ENCODE peak calls at places on chromosomes 13 and 19, in five cellular contexts. One of them, this sample, is unnamed.

GRCh38 chr13:113854238-113855011 is 9.5 kb downstream of the GAS6 start:
- DNase-seq in AG04450: no peak
- DNase-seq in heart right ventricle: peak
- DNase-seq in body of pancreas: peak
- DNase-seq in cardiac muscle cell: no peak
- DNase-seq in this sample: no peak

GRCh38 chr19:6239401-6239844 is 40.4 kb downstream of the MLLT1 start:
- DNase-seq in cardiac muscle cell: no peak
- DNase-seq in heart right ventricle: no peak
- DNase-seq in AG04450: no peak
- DNase-seq in body of pancreas: no peak
- DNase-seq in this sample: no peak

GRCh38 chr19:55838906-55839305 is 2.6 kb downstream of the NLRP4 start:
- DNase-seq in cardiac muscle cell: no peak
- DNase-seq in heart right ventricle: no peak
- DNase-seq in body of pancreas: no peak
- DNase-seq in AG04450: no peak
- DNase-seq in this sample: no peak

GRCh38 chr13:51874651-51875050 is 12.9 kb downstream of the CCDC70 start:
- DNase-seq in AG04450: no peak
- DNase-seq in heart right ventricle: no peak
- DNase-seq in body of pancreas: no peak
- DNase-seq in cardiac muscle cell: no peak
- DNase-seq in this sample: no peak

GRCh38 chr13:112943309-112944125 is 25.5 kb upstream of the MCF2L start:
- DNase-seq in heart right ventricle: peak
- DNase-seq in cardiac muscle cell: peak
- DNase-seq in body of pancreas: peak
- DNase-seq in AG04450: no peak
- DNase-seq in this sample: no peak

GRCh38 chr19:19217110-19217509 is 5.4 kb downstream of the NCAN start:
- DNase-seq in cardiac muscle cell: no peak
- DNase-seq in heart right ventricle: no peak
- DNase-seq in body of pancreas: no peak
- DNase-seq in AG04450: no peak
- DNase-seq in this sample: no peak

GRCh38 chr19:38949580-38950367 is 19.0 kb downstream of the MRPS12 start:
- DNase-seq in AG04450: no peak
- DNase-seq in body of pancreas: peak
- DNase-seq in cardiac muscle cell: peak
- DNase-seq in heart right ventricle: peak
- DNase-seq in this sample: no peak

GRCh38 chr19:55460670-55461258 is 678 bp downstream of the ISOC2 start:
- DNase-seq in AG04450: peak
- DNase-seq in heart right ventricle: peak
- DNase-seq in cardiac muscle cell: peak
- DNase-seq in body of pancreas: peak
- DNase-seq in this sample: peak

GRCh38 chr19:17058236-17058635 is 17.0 kb downstream of the HAUS8 start:
- DNase-seq in cardiac muscle cell: no peak
- DNase-seq in heart right ventricle: no peak
- DNase-seq in body of pancreas: no peak
- DNase-seq in AG04450: no peak
- DNase-seq in this sample: no peak

GRCh38 chr13:46962286-46962941 is 65.6 kb upstream of the HTR2A start:
- DNase-seq in AG04450: no peak
- DNase-seq in heart right ventricle: no peak
- DNase-seq in cardiac muscle cell: peak
- DNase-seq in body of pancreas: no peak
- DNase-seq in this sample: no peak

GRCh38 chr13:90868321-90868920 is 479.1 kb upstream of the MIR17HG start:
- DNase-seq in AG04450: no peak
- DNase-seq in body of pancreas: peak
- DNase-seq in cardiac muscle cell: peak
- DNase-seq in heart right ventricle: no peak
- DNase-seq in this sample: no peak

GRCh38 chr13:95184317-95184716 is 116.9 kb downstream of the ABCC4 start:
- DNase-seq in AG04450: no peak
- DNase-seq in heart right ventricle: no peak
- DNase-seq in cardiac muscle cell: no peak
- DNase-seq in body of pancreas: no peak
- DNase-seq in this sample: no peak

GRCh38 chr13:37747071-37747612 is 122.4 kb downstream of the TRPC4 start:
- DNase-seq in heart right ventricle: no peak
- DNase-seq in cardiac muscle cell: no peak
- DNase-seq in AG04450: peak
- DNase-seq in body of pancreas: no peak
- DNase-seq in this sample: peak

GRCh38 chr13:99506632-99507031 is 5.4 kb downstream of the TM9SF2 start:
- DNase-seq in heart right ventricle: no peak
- DNase-seq in body of pancreas: no peak
- DNase-seq in AG04450: no peak
- DNase-seq in cardiac muscle cell: no peak
- DNase-seq in this sample: no peak

GRCh38 chr19:40348961-40349507 is 539 bp downstream of the PLD3 start:
- DNase-seq in heart right ventricle: peak
- DNase-seq in body of pancreas: no peak
- DNase-seq in AG04450: no peak
- DNase-seq in cardiac muscle cell: no peak
- DNase-seq in this sample: peak

GRCh38 chr13:34161829-34162544 is 344.0 kb downstream of the RFC3 start:
- DNase-seq in AG04450: peak
- DNase-seq in heart right ventricle: no peak
- DNase-seq in body of pancreas: no peak
- DNase-seq in cardiac muscle cell: peak
- DNase-seq in this sample: peak

GRCh38 chr19:44640518-44640917 is 3.2 kb upstream of the PVR start:
- DNase-seq in cardiac muscle cell: no peak
- DNase-seq in AG04450: no peak
- DNase-seq in heart right ventricle: no peak
- DNase-seq in body of pancreas: no peak
- DNase-seq in this sample: no peak

DNA sequence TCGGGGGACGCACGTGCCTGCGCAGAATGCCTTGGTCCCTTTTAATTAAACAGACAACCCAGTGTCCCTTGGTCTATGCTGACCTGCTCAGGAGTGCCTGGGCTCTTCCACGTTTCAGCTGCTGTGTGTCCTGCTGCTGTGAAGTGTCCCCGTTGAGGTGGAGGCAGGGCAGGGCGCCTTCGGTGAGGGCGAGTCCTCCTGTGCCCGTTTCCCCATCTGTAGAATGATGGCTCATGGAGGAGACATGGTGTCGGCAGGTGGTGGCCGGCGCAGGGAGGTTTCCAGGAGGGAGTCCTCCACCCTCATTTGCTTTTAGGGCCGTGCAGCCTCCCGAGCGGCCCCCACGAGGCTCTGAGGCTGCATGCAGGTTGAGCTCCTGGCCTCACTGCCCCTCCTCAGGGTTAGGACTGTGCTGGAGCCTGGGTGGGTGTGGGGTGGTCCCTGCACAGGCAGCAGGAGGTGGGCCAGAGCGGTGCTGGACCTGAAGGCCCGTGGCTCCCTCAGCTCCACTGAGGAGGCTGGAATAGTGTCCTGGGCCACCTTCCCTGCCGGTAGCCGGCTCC is 8.8 kb downstream of the STK11 start:
- DNase-seq in body of pancreas: no peak
- DNase-seq in heart right ventricle: no peak
- DNase-seq in cardiac muscle cell: no peak
- DNase-seq in AG04450: no peak
- DNase-seq in this sample: no peak
- H3K4me3 ChIP-seq in body of pancreas: no peak
- H3K4me3 ChIP-seq in heart right ventricle: peak
- H3K4me3 ChIP-seq in cardiac muscle cell: no peak
- H3K4me3 ChIP-seq in AG04450: no peak
- H3K4me3 ChIP-seq in this sample: no peak

GRCh38 chr13:53778937-53779336 is 750.3 kb downstream of the OLFM4 start:
- DNase-seq in AG04450: no peak
- DNase-seq in body of pancreas: no peak
- DNase-seq in heart right ventricle: no peak
- DNase-seq in cardiac muscle cell: peak
- DNase-seq in this sample: no peak

GRCh38 chr13:53781941-53782340 is 753.3 kb downstream of the OLFM4 start:
- DNase-seq in cardiac muscle cell: peak
- DNase-seq in AG04450: no peak
- DNase-seq in heart right ventricle: no peak
- DNase-seq in body of pancreas: no peak
- DNase-seq in this sample: no peak

GRCh38 chr13:53784331-53784730 is 755.7 kb downstream of the OLFM4 start:
- DNase-seq in AG04450: no peak
- DNase-seq in body of pancreas: no peak
- DNase-seq in cardiac muscle cell: no peak
- DNase-seq in heart right ventricle: no peak
- DNase-seq in this sample: no peak

GRCh38 chr13:53783466-53783865 is 754.9 kb downstream of the OLFM4 start:
- DNase-seq in heart right ventricle: no peak
- DNase-seq in AG04450: no peak
- DNase-seq in body of pancreas: no peak
- DNase-seq in cardiac muscle cell: no peak
- DNase-seq in this sample: no peak

DNA sequence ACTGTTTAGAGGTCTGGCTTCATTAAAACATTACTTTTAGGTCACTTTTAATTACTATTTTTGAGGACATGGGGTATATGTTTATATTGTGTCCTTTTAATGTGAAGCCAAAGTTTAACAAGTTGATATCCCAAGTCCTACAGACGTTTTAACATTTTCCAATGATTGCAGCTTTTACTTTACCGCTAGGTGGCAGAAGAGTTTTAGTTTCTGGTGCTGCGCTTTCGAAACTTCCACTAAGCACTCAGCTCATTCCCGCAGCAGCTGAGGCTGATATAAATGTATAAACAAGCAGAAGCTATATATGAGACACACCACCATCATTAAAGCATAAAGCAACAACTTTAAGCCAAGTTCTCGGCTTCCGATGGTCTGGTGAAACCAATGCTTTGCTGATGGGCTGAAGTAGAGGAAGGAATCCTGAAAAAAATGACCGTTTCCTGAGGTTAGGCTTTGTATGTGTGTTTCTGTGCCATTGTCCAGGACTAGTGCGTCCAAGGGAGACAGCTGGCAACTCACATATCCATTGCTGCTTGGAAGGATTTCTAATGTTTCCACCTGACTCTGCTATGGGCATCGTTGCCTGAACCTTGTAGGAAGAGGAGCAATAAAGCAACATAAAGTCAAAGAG is 753.9 kb downstream of the OLFM4 start:
- DNase-seq in AG04450: no peak
- DNase-seq in cardiac muscle cell: peak
- DNase-seq in heart right ventricle: peak
- DNase-seq in body of pancreas: peak
- DNase-seq in this sample: peak
- TF ChIP-seq CTCF in AG04450: peak
- TF ChIP-seq CTCF in cardiac muscle cell: peak
- TF ChIP-seq CTCF in heart right ventricle: peak
- TF ChIP-seq CTCF in body of pancreas: peak
- TF ChIP-seq CTCF in this sample: peak

DNA sequence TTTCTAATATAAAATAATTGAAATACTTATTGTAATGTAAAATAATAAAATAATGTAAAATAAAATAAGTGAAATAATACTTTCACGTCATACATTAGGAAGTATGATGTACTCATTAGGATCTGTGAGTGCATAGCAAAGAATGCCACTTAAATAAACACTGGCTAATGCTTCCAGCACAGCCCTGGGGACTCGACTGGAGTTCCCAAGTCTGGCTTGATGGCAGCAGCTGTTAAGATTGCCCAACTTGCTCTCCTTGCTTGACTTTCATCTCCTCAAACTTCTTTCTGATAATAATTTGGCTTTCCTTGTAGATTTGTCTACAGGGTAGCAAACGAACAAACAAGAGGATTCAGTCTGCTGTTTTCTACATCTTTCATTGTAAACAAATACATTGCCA is 191.9 kb downstream of the COG6 start:
- DNase-seq in heart right ventricle: no peak
- DNase-seq in body of pancreas: no peak
- DNase-seq in cardiac muscle cell: no peak
- DNase-seq in AG04450: no peak
- DNase-seq in this sample: no peak
- H3K4me3 ChIP-seq in heart right ventricle: no peak
- H3K4me3 ChIP-seq in body of pancreas: no peak
- H3K4me3 ChIP-seq in cardiac muscle cell: no peak
- H3K4me3 ChIP-seq in AG04450: no peak
- H3K4me3 ChIP-seq in this sample: no peak

DNA sequence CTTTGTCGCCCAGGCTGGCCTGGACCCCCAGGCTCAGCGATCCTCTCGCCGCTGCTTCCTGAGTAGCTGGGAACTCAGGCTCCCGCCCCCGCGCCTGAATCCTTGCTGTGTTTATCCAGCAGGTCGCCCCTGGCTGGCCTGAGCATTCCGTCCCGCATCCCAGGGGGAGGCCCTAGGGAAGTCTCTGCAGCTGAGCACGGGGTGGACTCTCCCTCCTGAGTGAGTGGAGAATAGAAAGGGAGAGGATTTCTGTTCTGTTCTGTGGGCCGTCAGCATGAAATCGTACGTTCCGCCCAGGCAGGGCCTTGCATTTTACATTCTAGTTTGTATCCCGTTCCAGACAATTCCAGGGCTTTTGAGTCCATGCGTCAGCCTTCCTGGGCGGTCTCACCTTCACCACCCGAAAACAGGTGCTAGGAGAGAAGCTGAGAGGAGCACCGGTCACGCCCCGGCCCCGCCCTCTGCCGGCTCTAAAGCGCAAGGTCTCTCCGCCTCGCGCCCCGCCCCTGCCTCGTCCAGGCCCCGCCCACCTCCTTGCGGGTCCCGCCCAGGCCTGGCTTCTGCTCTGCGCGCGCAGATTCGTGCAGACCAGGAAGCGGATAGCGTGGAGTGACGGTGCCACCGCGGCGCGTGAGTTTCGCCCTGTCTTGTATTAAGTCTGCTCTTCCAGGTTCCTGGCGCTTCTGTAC is at the start of gene ZNF761:
- DNase-seq in body of pancreas: peak
- DNase-seq in heart right ventricle: peak
- DNase-seq in cardiac muscle cell: peak
- DNase-seq in AG04450: peak
- DNase-seq in this sample: peak
- TF ChIP-seq CTCF in body of pancreas: no peak
- TF ChIP-seq CTCF in heart right ventricle: peak
- TF ChIP-seq CTCF in cardiac muscle cell: peak
- TF ChIP-seq CTCF in AG04450: peak
- TF ChIP-seq CTCF in this sample: peak

DNA sequence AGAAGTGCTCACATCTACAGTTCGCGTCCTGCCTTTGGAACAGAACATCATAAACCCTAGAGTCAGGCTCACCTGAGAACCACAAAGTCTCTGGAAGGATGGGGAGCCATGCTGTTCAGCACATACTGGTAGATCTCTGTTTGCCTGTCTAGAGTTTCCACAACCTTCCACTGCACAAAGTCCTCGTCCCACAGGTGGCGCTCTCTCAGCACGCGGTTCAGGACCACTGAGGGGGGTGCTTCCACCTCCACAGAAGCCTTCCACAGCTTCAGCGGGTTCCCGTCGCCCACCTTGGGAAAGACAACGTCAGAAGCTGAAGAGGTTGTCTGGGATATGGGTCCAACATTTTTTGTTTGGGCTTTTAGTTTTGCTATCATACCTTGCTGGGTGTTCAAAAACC is 93.6 kb downstream of the KL start:
- DNase-seq in cardiac muscle cell: no peak
- DNase-seq in heart right ventricle: no peak
- DNase-seq in AG04450: no peak
- DNase-seq in body of pancreas: no peak
- DNase-seq in this sample: no peak
- H3K4me3 ChIP-seq in cardiac muscle cell: no peak
- H3K4me3 ChIP-seq in heart right ventricle: no peak
- H3K4me3 ChIP-seq in AG04450: no peak
- H3K4me3 ChIP-seq in body of pancreas: no peak
- H3K4me3 ChIP-seq in this sample: no peak